ENCODE peak calls at places on chromosomes 5 and 9, in four cellular contexts. J is MM.1S, F is suprapubic skin, V is transverse colon. S is an unnamed sample.

GRCh38 chr5:88882321-88883038 is 504 bp downstream of the MEF2C start:
- DNase-seq in J (peak; percentile 51), F (no peak), V (no peak), S (no peak)

GRCh38 chr9:112532427-112532826 is 45.8 kb downstream of the KIAA1958 start:
- DNase-seq in F (no peak), J (no peak), V (peak; percentile 20), S (no peak)

GRCh38 chr5:117652001-117652639 is 1077.5 kb upstream of the SEMA6A start:
- DNase-seq in F (no peak), J (no peak), V (no peak), S (no peak)

GRCh38 chr5:58322453-58322852 is 137.4 kb downstream of the PLK2 start:
- DNase-seq in J (no peak), V (no peak), F (no peak), S (no peak)

GRCh38 chr5:53037141-53037859 is 48.1 kb downstream of the ITGA2 start:
- DNase-seq in V (no peak), J (no peak), F (no peak), S (no peak)

GRCh38 chr5:144103611-144104010 is 66.8 kb downstream of the YIPF5 start:
- DNase-seq in J (no peak), V (no peak), F (no peak), S (no peak)

GRCh38 chr5:37950436-37950835 is 110.6 kb upstream of the GDNF start:
- DNase-seq in V (no peak), J (no peak), F (no peak), S (no peak)

GRCh38 chr9:109821711-109822110 is 41.7 kb downstream of the PALM2AKAP2 start:
- DNase-seq in J (no peak), F (no peak), V (no peak), S (no peak)

GRCh38 chr9:26310294-26310693 is 582.3 kb downstream of the CAAP1 start:
- DNase-seq in J (no peak), V (no peak), F (no peak), S (no peak)

GRCh38 chr9:127209220-127209619 is 55.4 kb upstream of the GARNL3 start:
- DNase-seq in V (no peak), F (no peak), J (no peak), S (no peak)

GRCh38 chr9:93223241-93224180 is 39.6 kb downstream of the WNK2 start:
- DNase-seq in V (peak; percentile 66), J (no peak), F (no peak), S (no peak)

GRCh38 chr9:89969156-89969566 is 364.3 kb downstream of the GADD45G start:
- DNase-seq in V (peak; percentile 47), F (no peak), J (no peak), S (no peak)

GRCh38 chr5:141641634-141642278 is 5.0 kb downstream of the RELL2 start:
- DNase-seq in J (peak; percentile 30), F (no peak), V (no peak), S (peak; percentile 62)

GRCh38 chr9:137277329-137278041 is at the start of gene TOR4A:
- DNase-seq in J (peak; percentile 73), F (peak; percentile 93), V (peak; percentile 93), S (no peak)

GRCh38 chr9:21777701-21778100 is 24.7 kb upstream of the MTAP start:
- DNase-seq in F (no peak), V (no peak), J (no peak), S (no peak)

GRCh38 chr5:124199902-124200301 is 546.5 kb downstream of the ZNF608 start:
- DNase-seq in F (no peak), V (no peak), J (no peak), S (no peak)

GRCh38 chr5:137497396-137498290 is 1.5 kb downstream of the SPOCK1 start:
- DNase-seq in V (no peak), J (no peak), F (no peak), S (no peak)

GRCh38 chr9:14320272-14321245 is 6.6 kb upstream of the NFIB start:
- DNase-seq in J (peak; percentile 16), F (no peak), V (peak; percentile 22), S (no peak)

GRCh38 chr9:77785341-77785740 is 137.2 kb upstream of the GNA14 start:
- DNase-seq in F (no peak), J (no peak), V (no peak), S (no peak)

GRCh38 chr9:90964101-90965020 is 162.7 kb downstream of the SYK start:
- DNase-seq in J (peak; percentile 5), F (peak; percentile 74), V (peak; percentile 69), S (no peak)

GRCh38 chr5:139709587-139710369 is 61.6 kb downstream of the CXXC5 start:
- DNase-seq in V (peak; percentile 34), J (no peak), F (no peak), S (peak; percentile 61)

GRCh38 chr5:140250386-140250785 is 52.5 kb downstream of the PFDN1 start:
- DNase-seq in J (no peak), V (no peak), F (no peak), S (no peak)

GRCh38 chr9:13270734-13271133 is 8.8 kb downstream of the MPDZ start:
- DNase-seq in J (no peak), F (no peak), V (no peak), S (no peak)

GRCh38 chr5:37694867-37695266 is 145.0 kb downstream of the GDNF start:
- DNase-seq in J (no peak), F (no peak), V (no peak), S (no peak)

GRCh38 chr9:127844821-127845359 is 9.6 kb downstream of the ENG start:
- DNase-seq in V (no peak), J (no peak), F (no peak), S (no peak)

GRCh38 chr9:135992486-135993408 is 31.6 kb upstream of the UBAC1 start:
- DNase-seq in F (peak; percentile 90), V (peak; percentile 80), J (peak; percentile 45), S (peak; percentile 57)

GRCh38 chr5:146047396-146047795 is 58.0 kb downstream of the PLAC8L1 start:
- DNase-seq in J (peak; percentile 36), F (no peak), V (peak; percentile 79), S (no peak)

GRCh38 chr5:132105688-132106087 is 32.1 kb downstream of the CSF2 start:
- DNase-seq in F (no peak), J (no peak), V (no peak), S (no peak)

GRCh38 chr5:10762776-10763500 is 1.9 kb upstream of the DAP start:
- DNase-seq in V (no peak), J (peak; percentile 44), F (no peak), S (no peak)

GRCh38 chr5:149887622-149888183 is 56.9 kb downstream of the PDE6A start:
- DNase-seq in J (no peak), V (no peak), F (no peak), S (peak; percentile 84)

GRCh38 chr5:164027738-164028137 is 522.3 kb downstream of the MAT2B start:
- DNase-seq in V (no peak), F (no peak), J (no peak), S (no peak)

GRCh38 chr5:144205141-144205551 is 34.5 kb downstream of the KCTD16 start:
- DNase-seq in J (no peak), F (no peak), V (no peak), S (no peak)

GRCh38 chr5:1316941-1317340 is 22.1 kb upstream of the TERT start:
- DNase-seq in V (no peak), F (peak; percentile 24), J (no peak), S (peak; percentile 19)

GRCh38 chr5:138565100-138565821 is 9.9 kb downstream of the HSPA9 start:
- DNase-seq in F (no peak), V (no peak), J (peak; percentile 10), S (no peak)

GRCh38 chr5:142621227-142621626 is 64.7 kb downstream of the FGF1 start:
- DNase-seq in J (no peak), F (no peak), V (no peak), S (no peak)

GRCh38 chr5:139971202-139971725 is 71.8 kb downstream of the NRG2 start:
- DNase-seq in F (no peak), V (no peak), J (no peak), S (no peak)

GRCh38 chr9:125203259-125203658 is 2.9 kb downstream of the RABEPK start:
- DNase-seq in F (no peak), J (no peak), V (no peak), S (no peak)

GRCh38 chr9:114072181-114073140 is 5.6 kb downstream of the AMBP start:
- DNase-seq in F (no peak), V (peak; percentile 45), J (no peak), S (no peak)

GRCh38 chr9:35948901-35949318 is 9.0 kb downstream of the OR2S2 start:
- DNase-seq in F (no peak), V (peak; percentile 35), J (no peak), S (peak; percentile 32)

GRCh38 chr9:35944173-35944572 is 13.8 kb downstream of the OR2S2 start:
- DNase-seq in J (no peak), F (no peak), V (no peak), S (no peak)

GRCh38 chr9:35948451-35948850 is 9.5 kb downstream of the OR2S2 start:
- DNase-seq in F (no peak), V (no peak), J (no peak), S (no peak)

GRCh38 chr9:35942286-35942685 is 15.7 kb downstream of the OR2S2 start:
- DNase-seq in J (no peak), V (no peak), F (no peak), S (no peak)

GRCh38 chr9:35945341-35946018 is 12.5 kb downstream of the OR2S2 start:
- DNase-seq in J (peak; percentile 70), F (peak; percentile 88), V (peak; percentile 88), S (peak; percentile 81)
- H3K4me1 ChIP-seq in J (peaks cover 12% of the 10 kb centered on the region), F (peaks cover 5% of the 10 kb centered on the region), V (peaks cover 69% of the 10 kb centered on the region), S (peaks cover 12% of the 10 kb centered on the region)

GRCh38 chr9:130939405-130939941 is 426 bp upstream of the FIBCD1 start:
- DNase-seq in F (no peak), J (no peak), V (no peak), S (no peak)

GRCh38 chr9:130937146-130938076 is 1.6 kb downstream of the FIBCD1 start:
- DNase-seq in J (no peak), V (no peak), F (no peak), S (no peak)

GRCh38 chr9:130938184-130938651 is 829 bp downstream of the FIBCD1 start:
- DNase-seq in J (no peak), F (no peak), V (no peak), S (no peak)

GRCh38 chr9:130940023-130940549 is 1.0 kb upstream of the FIBCD1 start:
- DNase-seq in V (no peak), J (no peak), F (no peak), S (no peak)

GRCh38 chr9:130938652-130939404 is at the start of gene FIBCD1:
- DNase-seq in F (no peak), V (peak; percentile 66), J (no peak), S (peak; percentile 51)
- TF ChIP-seq CTCF in F (no peak), V (peak; percentile 27), J (no peak), S (peak; percentile 28)

GRCh38 chr9:94862242-94862610 is 135.7 kb downstream of the AOPEP start:
- DNase-seq in F (no peak), J (no peak), V (no peak), S (no peak)
- H3K4me1 ChIP-seq in F (peaks cover 54% of the 10 kb centered on the region), J (peaks cover 28% of the 10 kb centered on the region), V (peaks cover 42% of the 10 kb centered on the region), S (peaks cover 24% of the 10 kb centered on the region)

GRCh38 chr9:70217029-70217428 is 41.7 kb upstream of the SMC5 start:
- DNase-seq in V (no peak), J (no peak), F (no peak), S (no peak)
- TF ChIP-seq CTCF in V (no peak), J (no peak), F (no peak), S (no peak)

S was measured in Caco-2.